ENCODE peak calls at places on chromosomes 7 and 10, in seven cellular contexts. T is left ventricle myocardium inferior, U is GM10248, Q is RWPE1, O is pancreas, V is cardiac fibroblast, D is gastrocnemius medialis. N is an unnamed sample.

GRCh38 chr10:59907918-59908807 is 1.8 kb upstream of the CCDC6 start:
- DNase-seq in T (no peak), U (peak), Q (no peak), O (peak), V (peak), D (peak), N (peak)

GRCh38 chr10:62534051-62534450 is 159.9 kb downstream of the ZNF365 start:
- DNase-seq in T (no peak), U (no peak), Q (no peak), O (no peak), V (no peak), D (no peak), N (no peak)

GRCh38 chr10:63614371-63614891 is 93.2 kb downstream of the REEP3 start:
- DNase-seq in T (no peak), U (no peak), Q (no peak), O (no peak), V (peak), D (no peak), N (no peak)

GRCh38 chr7:67484244-67484751 is 487.7 kb downstream of the TYW1 start:
- DNase-seq in T (peak), U (peak), Q (peak), O (peak), V (peak), D (peak), N (peak)

GRCh38 chr7:96303105-96303685 is 18.7 kb downstream of the SLC25A13 start:
- DNase-seq in T (no peak), U (no peak), Q (peak), O (peak), V (no peak), D (no peak), N (no peak)

GRCh38 chr7:95547949-95548348 is 48.4 kb downstream of the PDK4 start:
- DNase-seq in T (no peak), U (no peak), Q (no peak), O (no peak), V (peak), D (no peak), N (no peak)

GRCh38 chr7:72403677-72404076 is 8.5 kb downstream of the CALN1 start:
- DNase-seq in T (no peak), U (no peak), Q (no peak), O (no peak), V (no peak), D (no peak), N (peak)

GRCh38 chr10:100516847-100517246 is 2.8 kb downstream of the SEC31B start:
- DNase-seq in T (no peak), U (no peak), Q (no peak), O (no peak), V (no peak), D (peak), N (no peak)

GRCh38 chr7:128427289-128427891 is 17.6 kb upstream of the IMPDH1 start:
- DNase-seq in T (no peak), U (peak), Q (peak), O (no peak), V (peak), D (no peak), N (peak)

GRCh38 chr7:29435167-29435566 is 128.5 kb upstream of the PRR15 start:
- DNase-seq in T (no peak), U (no peak), Q (no peak), O (no peak), V (no peak), D (no peak), N (no peak)

GRCh38 chr7:4648111-4648510 is 34.0 kb upstream of the FOXK1 start:
- DNase-seq in T (no peak), U (no peak), Q (no peak), O (no peak), V (no peak), D (no peak), N (no peak)

GRCh38 chr10:62919776-62920175 is 103.6 kb upstream of the EGR2 start:
- DNase-seq in T (no peak), U (no peak), Q (peak), O (no peak), V (peak), D (no peak), N (no peak)

GRCh38 chr7:6536899-6537298 is 14.4 kb downstream of the GRID2IP start:
- DNase-seq in T (no peak), U (no peak), Q (no peak), O (no peak), V (peak), D (no peak), N (no peak)

GRCh38 chr10:22606164-22606614 is 108.2 kb downstream of the PIP4K2A start:
- DNase-seq in T (no peak), U (peak), Q (no peak), O (peak), V (peak), D (peak), N (peak)

GRCh38 chr7:100897111-100897608 is 1.5 kb upstream of the ACHE start:
- DNase-seq in T (peak), U (peak), Q (no peak), O (peak), V (no peak), D (no peak), N (peak)

GRCh38 chr7:90749774-90750173 is 153.7 kb downstream of the CDK14 start:
- DNase-seq in T (no peak), U (no peak), Q (no peak), O (no peak), V (peak), D (no peak), N (peak)

GRCh38 chr10:132842397-132842796 is 56.5 kb upstream of the NKX6-2 start:
- DNase-seq in T (no peak), U (no peak), Q (no peak), O (no peak), V (no peak), D (no peak), N (no peak)

GRCh38 chr7:26292768-26293560 is 1.3 kb downstream of the SNX10 start:
- DNase-seq in T (no peak), U (no peak), Q (no peak), O (peak), V (no peak), D (no peak), N (no peak)

GRCh38 chr10:4119107-4119506 is 334.1 kb upstream of the KLF6 start:
- DNase-seq in T (no peak), U (no peak), Q (no peak), O (no peak), V (no peak), D (no peak), N (no peak)

GRCh38 chr10:32331606-32332005 is 15.4 kb downstream of the EPC1 start:
- DNase-seq in T (no peak), U (no peak), Q (no peak), O (no peak), V (no peak), D (no peak), N (no peak)

GRCh38 chr7:106840342-106840741 is 24.7 kb upstream of the PIK3CG start:
- DNase-seq in T (no peak), U (no peak), Q (no peak), O (no peak), V (peak), D (no peak), N (no peak)

GRCh38 chr7:19114591-19114855 is 2.9 kb downstream of the TWIST1 start:
- DNase-seq in T (no peak), U (no peak), Q (no peak), O (no peak), V (peak), D (no peak), N (no peak)

GRCh38 chr10:4656576-4657194 is 169.3 kb upstream of the AKR1E2 start:
- DNase-seq in T (peak), U (peak), Q (peak), O (no peak), V (peak), D (peak), N (peak)

GRCh38 chr7:8035647-8036518 is 67.3 kb downstream of the GLCCI1 start:
- DNase-seq in T (no peak), U (no peak), Q (no peak), O (no peak), V (peak), D (no peak), N (no peak)

GRCh38 chr7:8042796-8043535 is 74.4 kb downstream of the GLCCI1 start:
- DNase-seq in T (no peak), U (no peak), Q (no peak), O (no peak), V (peak), D (no peak), N (no peak)

GRCh38 chr7:86629-87028 is 105.7 kb upstream of the FAM20C start:
- DNase-seq in T (no peak), U (no peak), Q (no peak), O (no peak), V (no peak), D (no peak), N (no peak)

GRCh38 chr7:136064627-136065237 is 87.6 kb upstream of the MTPN start:
- DNase-seq in T (no peak), U (no peak), Q (no peak), O (no peak), V (no peak), D (no peak), N (no peak)

GRCh38 chr7:133290676-133291332 is 37.9 kb downstream of the EXOC4 start:
- DNase-seq in T (no peak), U (no peak), Q (no peak), O (no peak), V (no peak), D (no peak), N (no peak)

GRCh38 chr7:77242068-77242467 is 42.4 kb upstream of the FGL2 start:
- DNase-seq in T (peak), U (no peak), Q (no peak), O (no peak), V (no peak), D (no peak), N (no peak)

GRCh38 chr10:4127518-4128315 is 342.7 kb upstream of the KLF6 start:
- DNase-seq in T (no peak), U (peak), Q (no peak), O (no peak), V (no peak), D (no peak), N (peak)

GRCh38 chr10:103748020-103748419 is 107.4 kb downstream of the SH3PXD2A start:
- DNase-seq in T (no peak), U (no peak), Q (no peak), O (no peak), V (no peak), D (no peak), N (no peak)

GRCh38 chr10:114638874-114639625 is 19.0 kb downstream of the ABLIM1 start:
- DNase-seq in T (no peak), U (no peak), Q (no peak), O (no peak), V (peak), D (no peak), N (no peak)

GRCh38 chr7:105849122-105849855 is 27.1 kb downstream of the ATXN7L1 start:
- DNase-seq in T (no peak), U (no peak), Q (peak), O (no peak), V (no peak), D (no peak), N (no peak)

GRCh38 chr7:106566174-106566573 is 94.8 kb downstream of the CCDC71L start:
- DNase-seq in T (no peak), U (no peak), Q (no peak), O (no peak), V (no peak), D (no peak), N (no peak)

GRCh38 chr7:106484562-106484961 is 176.4 kb downstream of the CCDC71L start:
- DNase-seq in T (no peak), U (no peak), Q (no peak), O (no peak), V (peak), D (no peak), N (no peak)

GRCh38 chr7:84913731-84914130 is 273.1 kb downstream of the SEMA3D start:
- DNase-seq in T (no peak), U (no peak), Q (no peak), O (no peak), V (peak), D (no peak), N (no peak)

GRCh38 chr10:110399163-110400094 is 94.7 kb upstream of the SMNDC1 start:
- DNase-seq in T (no peak), U (no peak), Q (peak), O (no peak), V (peak), D (no peak), N (no peak)

GRCh38 chr10:100784126-100784525 is 38.7 kb downstream of the PAX2 start:
- DNase-seq in T (no peak), U (no peak), Q (no peak), O (no peak), V (no peak), D (no peak), N (no peak)

GRCh38 chr7:47285860-47286491 is 295.9 kb downstream of the TNS3 start:
- DNase-seq in T (no peak), U (no peak), Q (no peak), O (no peak), V (peak), D (no peak), N (no peak)

GRCh38 chr7:33673029-33673700 is 232.2 kb upstream of the BMPER start:
- DNase-seq in T (no peak), U (no peak), Q (no peak), O (no peak), V (no peak), D (no peak), N (no peak)
- TF ChIP-seq CTCF in T (no peak), U (no peak), Q (no peak), O (no peak), V (no peak), D (no peak), N (no peak)

GRCh38 chr7:140231779-140232491 is 55.2 kb upstream of the KDM7A start:
- DNase-seq in T (no peak), U (no peak), Q (no peak), O (no peak), V (no peak), D (no peak), N (no peak)
- TF ChIP-seq CTCF in T (no peak), U (no peak), Q (no peak), O (no peak), V (no peak), D (no peak), N (no peak)

DNA sequence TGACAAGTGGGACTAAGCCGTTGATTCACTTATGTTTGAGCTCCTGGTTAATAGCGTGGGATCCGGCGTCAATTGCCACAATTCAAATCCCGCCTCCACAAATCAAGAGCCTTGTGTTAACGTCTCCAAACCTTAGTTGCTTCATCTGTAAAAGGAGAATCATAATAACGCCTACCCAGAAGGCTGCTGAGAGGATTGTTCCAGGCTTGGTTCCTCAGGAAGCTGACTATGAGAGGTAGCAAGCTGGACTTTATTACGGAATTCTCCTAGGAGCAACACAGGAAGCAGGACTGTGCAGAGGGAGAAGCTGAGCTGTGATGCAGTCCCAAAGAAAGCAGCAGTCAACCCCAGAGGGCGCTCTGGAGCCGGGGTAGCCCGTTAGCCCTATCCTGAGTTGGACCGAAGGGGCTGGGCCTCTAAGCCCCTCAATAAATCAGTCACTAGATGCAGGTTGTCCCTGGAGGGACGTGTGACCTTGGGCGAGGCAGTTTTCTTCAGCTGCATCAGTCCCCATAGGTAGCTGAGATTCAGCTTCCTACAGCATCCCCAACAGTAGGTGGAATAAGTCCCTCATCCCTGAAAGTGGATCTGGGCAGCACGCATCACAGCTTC is 6.9 kb upstream of the BAG3 start:
- DNase-seq in T (no peak), U (no peak), Q (no peak), O (no peak), V (no peak), D (no peak), N (no peak)
- TF ChIP-seq CTCF in T (no peak), U (no peak), Q (no peak), O (no peak), V (peak), D (no peak), N (no peak)

GRCh38 chr10:774223-774622 is 84.8 kb upstream of the DIP2C start:
- DNase-seq in T (no peak), U (no peak), Q (no peak), O (no peak), V (no peak), D (no peak), N (no peak)
- TF ChIP-seq CTCF in T (no peak), U (no peak), Q (no peak), O (no peak), V (no peak), D (no peak), N (no peak)

DNA sequence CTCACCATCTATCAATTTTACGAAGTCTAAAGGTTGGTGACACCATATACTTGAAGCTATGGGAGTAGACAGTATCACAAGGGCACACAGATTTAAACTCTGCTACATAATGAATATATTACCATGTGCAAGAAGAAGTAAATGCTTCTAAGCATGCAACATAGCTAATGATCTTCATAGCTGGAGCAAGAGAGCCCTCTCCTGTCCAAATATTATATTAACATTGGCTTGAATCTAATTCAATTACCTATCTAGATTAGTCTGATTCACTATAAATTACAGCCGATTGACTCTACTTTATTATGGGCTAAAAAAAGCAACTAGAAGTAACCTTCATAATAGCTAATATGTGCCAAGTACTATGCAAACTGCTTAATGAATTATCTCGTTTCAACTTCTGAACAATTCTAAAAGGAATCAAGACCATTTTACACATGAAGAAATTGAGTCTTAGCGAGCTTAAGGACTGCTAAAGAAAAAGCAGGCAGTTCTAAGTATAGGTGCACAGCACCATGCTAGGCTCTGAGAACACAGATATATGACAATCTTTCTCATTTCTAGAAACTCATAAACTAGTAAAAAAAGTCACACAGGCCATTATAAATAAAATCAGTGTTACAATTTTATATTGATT is 21.9 kb downstream of the FRA10AC1 start:
- DNase-seq in T (no peak), U (no peak), Q (peak), O (no peak), V (peak), D (no peak), N (peak)
- TF ChIP-seq CTCF in T (peak), U (peak), Q (peak), O (peak), V (peak), D (no peak), N (no peak)